ENCODE peak calls at places on chromosomes 2 and 18, in five cellular contexts. R is Jurkat, Clone E6-1; C is psoas muscle; S is NCI-H524 treated with DMSO at 0.1 percent for 48 hours; B is stimulated activated CD8-positive, alpha-beta memory T cell treated with anti-CD3 and anti-CD28 coated beads, Interleukin-15, amount 100 ng/mL, for 24 hours. P is an unnamed sample.
A peak's percentile ranks its signal among the peaks of the same experiment; 100 is the strongest.

GRCh38 chr2:133586978-133587377 is 18.7 kb upstream of the NCKAP5 start:
- DNase-seq in C (no peak), R (no peak), B (no peak), S (no peak), P (no peak)

GRCh38 chr18:61435064-61435652 is 101.9 kb downstream of the CDH20 start:
- DNase-seq in S (peak; percentile 2), C (no peak), R (peak; percentile 27), B (no peak), P (no peak)

GRCh38 chr2:40511661-40512213 is 59.8 kb upstream of the SLC8A1 start:
- DNase-seq in C (peak; percentile 18), B (no peak), R (no peak), S (no peak), P (no peak)

GRCh38 chr18:58726671-58727070 is 55.4 kb downstream of the MALT1 start:
- DNase-seq in S (no peak), C (no peak), R (no peak), B (no peak), P (no peak)

GRCh38 chr18:58348517-58348916 is 280.4 kb downstream of the ALPK2 start:
- DNase-seq in R (no peak), C (no peak), S (no peak), B (no peak), P (no peak)

GRCh38 chr18:48859311-48860275 is 91.2 kb downstream of the SMAD7 start:
- DNase-seq in R (no peak), C (peak; percentile 42), B (no peak), S (peak; percentile 38), P (no peak)

GRCh38 chr2:219998099-219998498 is 370.7 kb downstream of the SLC4A3 start:
- DNase-seq in S (no peak), B (no peak), R (no peak), C (no peak), P (no peak)

GRCh38 chr2:96396095-96396494 is 60.5 kb downstream of the NCAPH start:
- DNase-seq in B (no peak), C (no peak), S (no peak), R (no peak), P (no peak)

GRCh38 chr18:64370036-64370435 is 221.1 kb upstream of the LINC00305 start:
- DNase-seq in C (no peak), R (no peak), B (no peak), S (no peak), P (no peak)

GRCh38 chr18:27967938-27968803 is 208.8 kb downstream of the CDH2 start:
- DNase-seq in B (no peak), S (no peak), R (no peak), C (no peak), P (no peak)

GRCh38 chr2:145597809-145598208 is 1077.9 kb upstream of the ZEB2 start:
- DNase-seq in B (no peak), R (no peak), S (no peak), C (no peak), P (peak; percentile 43)

GRCh38 chr2:60118061-60118460 is 435.4 kb downstream of the BCL11A start:
- DNase-seq in S (no peak), C (no peak), B (no peak), R (peak; percentile 85), P (peak; percentile 7)

GRCh38 chr2:241817126-241817820 is 8.3 kb downstream of the NEU4 start:
- DNase-seq in B (no peak), C (no peak), R (no peak), S (no peak), P (no peak)